ENCODE peak calls at places on chromosomes 1 and 21, in six cellular contexts. T, M, P, O, B and Z are unnamed samples.

GRCh38 chr1:205276334-205277065 is 45.0 kb downstream of the NUAK2 start:
- DNase-seq in T (no peak), M (no peak), P (no peak), O (no peak), B (peak), Z (no peak)

GRCh38 chr1:230913496-230913895 is 45.2 kb upstream of the C1orf198 start:
- DNase-seq in T (no peak), M (no peak), P (no peak), O (peak), B (peak), Z (no peak)

GRCh38 chr1:170660281-170660713 is 3.6 kb upstream of the PRRX1 start:
- DNase-seq in T (no peak), M (no peak), P (no peak), O (no peak), B (no peak), Z (no peak)

GRCh38 chr1:223215026-223215425 is 72.0 kb upstream of the TLR5 start:
- DNase-seq in T (no peak), M (no peak), P (no peak), O (no peak), B (no peak), Z (no peak)

GRCh38 chr1:71916894-71917293 is 365.4 kb downstream of the NEGR1 start:
- DNase-seq in T (no peak), M (no peak), P (no peak), O (no peak), B (no peak), Z (no peak)

GRCh38 chr1:213535679-213536078 is 452.1 kb upstream of the PROX1 start:
- DNase-seq in T (no peak), M (no peak), P (no peak), O (no peak), B (no peak), Z (no peak)

GRCh38 chr1:192609110-192610079 is 26.6 kb upstream of the RGS13 start:
- DNase-seq in T (peak), M (no peak), P (no peak), O (no peak), B (no peak), Z (no peak)

GRCh38 chr1:67814121-67814772 is 19.0 kb downstream of the GNG12 start:
- DNase-seq in T (no peak), M (no peak), P (peak), O (peak), B (peak), Z (no peak)

GRCh38 chr1:84000196-84000885 is 1.4 kb upstream of the TTLL7 start:
- DNase-seq in T (no peak), M (no peak), P (no peak), O (no peak), B (no peak), Z (no peak)

GRCh38 chr1:42742141-42742540 is 2.1 kb upstream of the CLDN19 start:
- DNase-seq in T (no peak), M (peak), P (no peak), O (no peak), B (no peak), Z (no peak)

GRCh38 chr1:71828431-71829012 is 453.8 kb downstream of the NEGR1 start:
- DNase-seq in T (no peak), M (no peak), P (no peak), O (no peak), B (no peak), Z (no peak)

GRCh38 chr1:4691766-4692405 is 37.5 kb downstream of the AJAP1 start:
- DNase-seq in T (no peak), M (no peak), P (no peak), O (no peak), B (no peak), Z (no peak)

GRCh38 chr1:214372092-214372491 is 91.1 kb downstream of the SMYD2 start:
- DNase-seq in T (no peak), M (no peak), P (peak), O (no peak), B (no peak), Z (no peak)

GRCh38 chr1:57423135-57424131 is at the start of gene DAB1:
- DNase-seq in T (no peak), M (no peak), P (no peak), O (peak), B (peak), Z (peak)

GRCh38 chr21:46608672-46609111 is 3.8 kb upstream of the S100B start:
- DNase-seq in T (no peak), M (no peak), P (no peak), O (no peak), B (no peak), Z (no peak)

GRCh38 chr21:45313015-45313414 is 25.3 kb upstream of the POFUT2 start:
- DNase-seq in T (no peak), M (no peak), P (no peak), O (no peak), B (no peak), Z (no peak)

GRCh38 chr1:36327421-36328087 is 4.1 kb upstream of the EVA1B start:
- DNase-seq in T (no peak), M (no peak), P (no peak), O (peak), B (peak), Z (no peak)

GRCh38 chr1:180563013-180563827 is 4.5 kb downstream of the OVAAL start:
- DNase-seq in T (no peak), M (peak), P (peak), O (peak), B (peak), Z (peak)

GRCh38 chr1:164559342-164560070 is 522 bp downstream of the PBX1 start:
- DNase-seq in T (peak), M (peak), P (peak), O (peak), B (peak), Z (peak)

GRCh38 chr1:159786465-159786864 is 5.7 kb downstream of the DUSP23 start:
- DNase-seq in T (no peak), M (no peak), P (peak), O (peak), B (no peak), Z (no peak)

GRCh38 chr1:201877877-201878339 is 10.8 kb upstream of the SHISA4 start:
- DNase-seq in T (no peak), M (peak), P (peak), O (peak), B (peak), Z (peak)

GRCh38 chr1:222975472-222976122 is 160.8 kb downstream of the DISP1 start:
- DNase-seq in T (no peak), M (no peak), P (no peak), O (peak), B (no peak), Z (no peak)

GRCh38 chr1:224502459-224503160 is 68.0 kb upstream of the WDR26 start:
- DNase-seq in T (no peak), M (no peak), P (peak), O (no peak), B (peak), Z (no peak)

GRCh38 chr1:200081982-200082272 is 54.4 kb downstream of the NR5A2 start:
- DNase-seq in T (no peak), M (no peak), P (peak), O (no peak), B (no peak), Z (no peak)

GRCh38 chr1:155080250-155081228 is 1.9 kb downstream of the EFNA3 start:
- DNase-seq in T (no peak), M (peak), P (no peak), O (no peak), B (peak), Z (no peak)

GRCh38 chr1:184093071-184093470 is 41.5 kb downstream of the TSEN15 start:
- DNase-seq in T (no peak), M (no peak), P (no peak), O (no peak), B (no peak), Z (no peak)

GRCh38 chr1:222054416-222054815 is 312.5 kb upstream of the DUSP10 start:
- DNase-seq in T (no peak), M (no peak), P (no peak), O (no peak), B (no peak), Z (no peak)

GRCh38 chr1:20634594-20635084 is 1.4 kb downstream of the PINK1 start:
- DNase-seq in T (peak), M (no peak), P (no peak), O (peak), B (peak), Z (peak)

GRCh38 chr1:113904292-113904673 is 316 bp downstream of the AP4B1 start:
- DNase-seq in T (no peak), M (no peak), P (no peak), O (no peak), B (no peak), Z (no peak)

GRCh38 chr1:76763678-76764077 is 103.6 kb upstream of the ST6GALNAC5 start:
- DNase-seq in T (no peak), M (no peak), P (no peak), O (no peak), B (no peak), Z (no peak)

GRCh38 chr1:86416343-86416742 is 7.6 kb upstream of the CLCA2 start:
- DNase-seq in T (no peak), M (no peak), P (no peak), O (no peak), B (peak), Z (peak)

GRCh38 chr1:247558275-247558674 is 9.3 kb downstream of the GCSAML start:
- DNase-seq in T (no peak), M (no peak), P (no peak), O (no peak), B (no peak), Z (no peak)
- TF ChIP-seq CTCF in T (no peak), M (no peak), P (no peak), O (no peak), B (no peak), Z (no peak)

GRCh38 chr1:21691739-21692138 is 22.6 kb upstream of the RAP1GAP start:
- DNase-seq in T (no peak), M (no peak), P (no peak), O (peak), B (peak), Z (no peak)
- TF ChIP-seq CTCF in T (no peak), M (no peak), P (no peak), O (no peak), B (no peak), Z (no peak)

DNA sequence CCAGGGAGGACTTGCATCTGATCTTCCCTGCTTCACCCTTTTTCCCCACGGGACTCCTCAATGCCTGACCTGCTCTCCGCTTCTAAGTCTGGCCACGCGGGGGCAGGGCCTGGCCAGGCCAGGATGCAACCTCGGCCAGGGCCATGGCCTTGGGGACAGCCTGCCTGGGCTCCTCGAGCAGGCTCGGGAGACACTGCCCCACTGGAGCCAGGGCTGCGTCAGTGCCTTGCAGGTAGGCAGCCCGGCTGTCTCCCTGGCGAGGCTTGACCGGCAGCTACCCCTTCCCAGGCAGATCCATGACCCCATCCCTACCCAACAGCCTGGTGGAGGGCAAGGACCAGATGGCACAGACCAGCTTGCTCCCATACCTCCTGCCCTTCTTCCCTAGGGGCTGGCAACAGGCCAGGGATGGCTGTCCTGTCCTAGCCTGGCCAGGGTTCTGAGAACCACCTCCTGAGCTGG is 2.7 kb upstream of the PRDM16 start:
- DNase-seq in T (no peak), M (no peak), P (no peak), O (peak), B (no peak), Z (no peak)
- TF ChIP-seq CTCF in T (peak), M (no peak), P (peak), O (peak), B (no peak), Z (no peak)

DNA sequence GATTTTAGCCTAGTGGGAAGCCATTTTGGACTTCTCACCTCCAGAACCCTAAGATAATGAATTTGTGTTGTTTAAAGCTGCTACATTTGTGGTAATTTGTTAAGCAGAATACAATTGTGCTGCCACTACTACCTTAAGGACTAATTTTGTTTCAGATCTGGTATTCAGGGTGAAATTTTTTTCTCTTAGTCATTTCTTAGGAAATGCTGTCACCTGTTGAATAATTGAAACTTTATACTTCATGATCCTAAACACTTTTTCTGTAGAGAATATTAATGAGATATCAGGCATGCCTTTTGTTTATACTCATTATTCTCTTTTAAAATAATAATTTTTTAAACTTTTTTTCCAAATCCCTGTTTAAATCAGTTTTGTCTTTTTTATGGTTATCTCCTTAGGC is 246.8 kb downstream of the TGFB2 start:
- DNase-seq in T (no peak), M (no peak), P (peak), O (no peak), B (no peak), Z (no peak)
- TF ChIP-seq CTCF in T (no peak), M (no peak), P (no peak), O (no peak), B (no peak), Z (no peak)

GRCh38 chr21:38337793-38338192 is 81.0 kb downstream of the KCNJ15 start:
- DNase-seq in T (no peak), M (no peak), P (no peak), O (no peak), B (peak), Z (no peak)

GRCh38 chr21:38334866-38335265 is 78.1 kb downstream of the KCNJ15 start:
- DNase-seq in T (no peak), M (no peak), P (no peak), O (no peak), B (no peak), Z (no peak)

GRCh38 chr21:38330671-38331070 is 73.9 kb downstream of the KCNJ15 start:
- DNase-seq in T (no peak), M (no peak), P (no peak), O (no peak), B (no peak), Z (no peak)

GRCh38 chr21:38329176-38329575 is 72.4 kb downstream of the KCNJ15 start:
- DNase-seq in T (no peak), M (no peak), P (no peak), O (no peak), B (no peak), Z (no peak)

DNA sequence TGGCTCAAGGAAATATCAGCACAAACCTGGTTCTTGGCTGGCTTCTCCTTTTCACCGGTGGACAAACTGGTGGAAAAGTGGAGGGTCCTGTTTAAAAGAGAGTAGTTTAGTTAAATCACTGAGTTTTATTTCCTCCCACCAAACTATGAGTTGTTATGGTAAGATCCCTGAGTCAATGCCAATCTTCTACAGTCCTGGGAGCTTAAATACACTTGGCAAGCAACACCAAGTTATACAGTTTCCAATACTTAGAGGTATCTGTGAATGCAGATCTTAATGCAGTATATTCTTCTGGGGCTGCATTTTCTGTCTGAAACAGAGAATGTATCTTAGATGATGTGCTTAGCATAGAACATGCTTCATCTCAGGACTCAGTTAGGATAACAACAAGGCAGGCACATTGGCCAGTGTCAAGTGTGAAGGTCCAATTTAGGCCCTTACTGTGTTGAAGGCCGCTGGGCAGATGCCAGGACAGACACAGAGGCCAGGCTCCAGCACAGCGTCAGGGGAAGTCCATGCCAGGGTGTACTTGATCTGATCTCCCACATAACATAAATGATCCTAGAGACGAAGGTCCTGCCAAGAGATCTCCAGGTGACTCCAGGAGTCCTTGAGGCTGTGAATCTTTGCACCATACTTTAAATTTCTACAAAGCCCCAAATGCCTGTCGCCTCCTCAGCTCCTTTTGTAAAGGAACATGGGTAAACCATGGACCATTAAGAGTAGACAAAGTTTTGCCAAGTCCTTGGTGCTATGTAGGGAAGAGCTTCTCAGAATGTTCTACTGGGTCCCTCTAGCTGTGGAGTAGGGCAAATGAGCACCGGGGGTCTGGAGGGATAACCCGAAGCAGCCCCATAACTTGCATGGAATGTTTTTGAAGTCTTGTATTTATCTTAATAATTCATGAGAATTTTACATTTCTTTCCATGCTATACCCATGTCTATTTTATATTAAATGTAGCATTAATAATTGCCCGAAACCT is 76.8 kb downstream of the KCNJ15 start:
- DNase-seq in T (no peak), M (no peak), P (no peak), O (peak), B (no peak), Z (no peak)
- TF ChIP-seq CTCF in T (no peak), M (no peak), P (peak), O (peak), B (no peak), Z (no peak)

DNA sequence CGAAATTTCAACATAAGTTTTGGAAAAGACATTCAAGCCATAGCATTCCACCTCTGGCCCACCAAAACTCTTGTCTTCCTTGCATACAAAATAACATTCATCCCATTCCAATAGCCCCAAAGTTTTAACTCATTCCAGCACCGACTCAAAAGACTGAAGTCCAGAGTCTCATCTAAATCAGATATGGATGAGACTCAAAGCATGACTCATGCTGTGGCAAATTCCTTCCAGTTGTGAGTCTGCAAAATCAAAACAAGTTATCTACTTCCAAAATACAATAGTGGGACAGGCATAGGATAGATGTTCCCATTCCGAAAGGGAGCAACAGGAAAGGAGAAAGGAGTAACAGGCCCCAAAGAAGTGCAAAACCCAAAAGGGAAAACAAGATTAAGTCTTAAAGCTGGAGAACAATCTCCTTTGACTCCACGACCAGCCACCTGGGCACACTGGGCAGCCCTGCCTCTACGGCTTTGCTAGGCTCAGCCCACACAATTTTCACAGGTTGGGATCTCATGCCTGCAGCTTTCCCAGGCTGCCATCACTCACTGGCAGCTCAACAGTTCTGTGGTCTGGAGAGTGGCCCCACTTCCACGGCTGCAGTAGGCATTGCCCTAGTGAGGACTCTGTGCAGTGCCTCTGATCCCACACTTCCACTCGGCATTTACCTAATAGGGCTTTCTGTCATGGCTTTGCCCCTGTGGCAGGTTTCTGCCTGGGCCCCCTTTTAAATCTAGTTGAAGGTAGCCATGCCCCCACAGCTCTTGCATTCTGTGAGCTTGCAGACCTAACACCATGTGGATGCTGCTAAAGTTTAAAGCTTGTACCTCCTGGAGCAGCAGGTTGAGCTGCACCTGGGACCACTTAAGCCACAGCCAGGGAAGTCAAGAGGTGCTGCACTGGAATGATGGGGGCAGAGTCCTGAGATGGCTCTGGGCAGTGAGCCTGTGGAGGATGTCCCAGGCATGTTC is 51.0 kb downstream of the RUNX3 start:
- DNase-seq in T (no peak), M (no peak), P (no peak), O (peak), B (peak), Z (no peak)
- TF ChIP-seq CTCF in T (no peak), M (no peak), P (no peak), O (no peak), B (no peak), Z (no peak)

GRCh38 chr1:235139315-235139714 is 10.7 kb upstream of the TOMM20 start:
- DNase-seq in T (no peak), M (no peak), P (no peak), O (no peak), B (no peak), Z (no peak)
- TF ChIP-seq CTCF in T (no peak), M (no peak), P (no peak), O (no peak), B (no peak), Z (no peak)

GRCh38 chr1:115558275-115558674 is 83.5 kb upstream of the VANGL1 start:
- DNase-seq in T (no peak), M (no peak), P (no peak), O (no peak), B (no peak), Z (no peak)
- TF ChIP-seq CTCF in T (no peak), M (no peak), P (no peak), O (no peak), B (no peak), Z (no peak)

GRCh38 chr1:150486966-150487762 is at the start of gene TARS2:
- DNase-seq in T (peak), M (peak), P (peak), O (peak), B (peak), Z (peak)
- TF ChIP-seq CTCF in T (peak), M (peak), P (no peak), O (peak), B (peak), Z (peak)

GRCh38 chr1:63363014-63363413 is 4.4 kb upstream of the ALG6 start:
- DNase-seq in T (no peak), M (no peak), P (no peak), O (no peak), B (no peak), Z (no peak)

GRCh38 chr1:63368131-63368530 is 704 bp downstream of the ALG6 start:
- DNase-seq in T (no peak), M (no peak), P (no peak), O (no peak), B (peak), Z (no peak)

GRCh38 chr1:63366915-63367217 is 561 bp upstream of the ALG6 start:
- DNase-seq in T (no peak), M (no peak), P (no peak), O (no peak), B (no peak), Z (no peak)

GRCh38 chr1:63362578-63362977 is 4.8 kb upstream of the ALG6 start:
- DNase-seq in T (no peak), M (no peak), P (no peak), O (no peak), B (no peak), Z (no peak)

GRCh38 chr1:63367218-63368103 is at the start of gene ALG6:
- DNase-seq in T (peak), M (peak), P (peak), O (peak), B (peak), Z (peak)
- TF ChIP-seq CTCF in T (no peak), M (no peak), P (no peak), O (no peak), B (no peak), Z (no peak)